ENCODE peak calls at places on chromosome 21, in four cellular contexts. Y, O, X and J are unnamed samples.

GRCh38 chr21:38095220-38095619 is 161.6 kb upstream of the KCNJ15 start:
- DNase-seq in Y (no peak), O (peak), X (peak), J (no peak)

GRCh38 chr21:31354604-31355443 is 10.8 kb upstream of the TIAM1 start:
- DNase-seq in Y (no peak), O (peak), X (peak), J (peak)

GRCh38 chr21:36692125-36692843 is 6.6 kb upstream of the SIM2 start:
- DNase-seq in Y (no peak), O (no peak), X (no peak), J (no peak)

GRCh38 chr21:39633770-39634181 is 21.0 kb downstream of the B3GALT5 start:
- DNase-seq in Y (no peak), O (peak), X (peak), J (no peak)

GRCh38 chr21:29192999-29193563 is 62.6 kb downstream of the MAP3K7CL start:
- DNase-seq in Y (no peak), O (peak), X (no peak), J (no peak)

GRCh38 chr21:38333290-38334272 is 76.8 kb downstream of the KCNJ15 start:
- DNase-seq in Y (no peak), O (no peak), X (peak), J (no peak)

GRCh38 chr21:37907076-37907475 is 9.2 kb downstream of the KCNJ6 start:
- DNase-seq in Y (no peak), O (no peak), X (no peak), J (no peak)

GRCh38 chr21:25658427-25658980 is 19.4 kb downstream of the JAM2 start:
- DNase-seq in Y (no peak), O (no peak), X (no peak), J (no peak)

GRCh38 chr21:39000496-39000895 is 182.8 kb downstream of the PSMG1 start:
- DNase-seq in Y (no peak), O (no peak), X (no peak), J (no peak)

GRCh38 chr21:38984568-38984967 is 178.8 kb downstream of the ETS2 start:
- DNase-seq in Y (no peak), O (no peak), X (no peak), J (no peak)

GRCh38 chr21:36695671-36696389 is 3.1 kb upstream of the SIM2 start:
- DNase-seq in Y (no peak), O (no peak), X (no peak), J (no peak)

GRCh38 chr21:36171741-36172331 is 15.2 kb downstream of the DOP1B start:
- DNase-seq in Y (no peak), O (no peak), X (no peak), J (no peak)

GRCh38 chr21:39641827-39642450 is 29.2 kb downstream of the B3GALT5 start:
- DNase-seq in Y (no peak), O (no peak), X (no peak), J (no peak)

GRCh38 chr21:38310619-38311018 is 53.8 kb downstream of the KCNJ15 start:
- DNase-seq in Y (no peak), O (peak), X (peak), J (no peak)

GRCh38 chr21:17576080-17576835 is 36.4 kb downstream of the BTG3 start:
- DNase-seq in Y (no peak), O (no peak), X (no peak), J (no peak)

GRCh38 chr21:38807481-38807880 is 1.8 kb downstream of the ETS2 start:
- DNase-seq in Y (no peak), O (no peak), X (peak), J (no peak)

GRCh38 chr21:17903029-17903806 is 84.1 kb upstream of the C21orf91 start:
- DNase-seq in Y (no peak), O (no peak), X (peak), J (no peak)

GRCh38 chr21:31397515-31397926 is 53.5 kb upstream of the TIAM1 start:
- DNase-seq in Y (no peak), O (no peak), X (no peak), J (peak)

GRCh38 chr21:31660134-31660565 is 657 bp downstream of the SOD1 start:
- DNase-seq in Y (peak), O (peak), X (peak), J (peak)

GRCh38 chr21:43697758-43698643 is 20.9 kb upstream of the PDXK start:
- DNase-seq in Y (no peak), O (peak), X (peak), J (no peak)

GRCh38 chr21:16908087-16908486 is 604.8 kb upstream of the CXADR start:
- DNase-seq in Y (peak), O (peak), X (no peak), J (no peak)

GRCh38 chr21:38567577-38568360 is 69.5 kb upstream of the ERG start:
- DNase-seq in Y (no peak), O (peak), X (peak), J (no peak)

GRCh38 chr21:29604096-29604495 is 305.4 kb downstream of the BACH1 start:
- DNase-seq in Y (no peak), O (no peak), X (no peak), J (no peak)

GRCh38 chr21:44710756-44711326 is 531 bp downstream of the TSPEAR start:
- DNase-seq in Y (peak), O (no peak), X (no peak), J (no peak)

GRCh38 chr21:44713130-44713529 is 1.8 kb upstream of the TSPEAR start:
- DNase-seq in Y (peak), O (no peak), X (no peak), J (no peak)

GRCh38 chr21:44710294-44710665 is 1.1 kb downstream of the TSPEAR start:
- DNase-seq in Y (peak), O (no peak), X (no peak), J (no peak)

GRCh38 chr21:44712203-44713028 is 1.0 kb upstream of the TSPEAR start:
- DNase-seq in Y (peak), O (no peak), X (no peak), J (no peak)

DNA sequence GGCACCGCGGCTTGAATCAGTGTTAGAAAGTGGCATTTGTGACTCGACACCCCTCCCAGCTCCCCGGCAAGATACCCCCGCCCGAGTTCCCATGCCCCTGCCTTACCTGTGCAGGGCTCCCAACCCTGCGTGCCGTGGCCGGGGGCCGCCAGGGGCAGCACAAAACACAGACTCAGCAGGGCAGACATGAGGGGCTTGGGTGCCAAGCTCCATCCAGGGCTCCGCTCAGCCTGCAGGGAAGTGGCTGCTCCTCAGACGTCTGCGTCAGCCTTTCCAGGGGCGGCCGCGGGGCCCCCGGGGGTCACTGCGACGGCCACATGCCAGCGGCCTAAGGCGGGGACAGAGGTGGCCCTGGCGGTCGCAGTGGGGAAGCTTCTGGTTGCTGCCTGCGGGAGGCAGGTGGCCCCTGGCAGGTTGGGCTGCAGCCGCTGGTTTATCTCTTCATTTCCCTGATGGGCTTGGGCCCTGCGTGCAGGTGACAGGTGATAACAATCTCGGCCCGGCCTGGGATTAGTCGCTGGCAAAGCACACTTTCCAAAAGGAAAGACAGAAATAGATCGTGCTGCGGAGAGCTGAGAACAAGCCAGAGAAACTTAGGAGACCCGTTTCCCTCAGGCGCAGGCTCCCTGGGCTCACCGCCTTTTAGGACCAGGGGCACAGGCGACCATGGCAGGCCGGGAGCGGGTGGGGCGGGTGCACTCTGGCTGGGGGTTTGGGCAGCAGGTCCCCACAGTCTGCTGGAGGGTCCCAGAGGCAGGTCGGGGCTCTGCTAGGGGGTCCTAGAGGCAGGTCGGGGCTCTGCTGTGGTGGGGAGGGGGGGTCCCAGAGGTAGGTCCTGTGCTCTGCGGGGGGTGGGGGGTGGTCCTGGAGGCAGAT is at the start of gene TSPEAR:
- DNase-seq in Y (peak), O (no peak), X (no peak), J (no peak)
- H3K4me3 ChIP-seq in Y (no peak), O (no peak), X (no peak), J (no peak)

GRCh38 chr21:42413093-42413492 is 9.4 kb downstream of the UBASH3A start:
- DNase-seq in Y (no peak), O (no peak), X (no peak), J (no peak)

GRCh38 chr21:42412636-42412933 is 8.9 kb downstream of the UBASH3A start:
- DNase-seq in Y (no peak), O (no peak), X (no peak), J (no peak)

GRCh38 chr21:42414553-42414927 is 10.8 kb downstream of the UBASH3A start:
- DNase-seq in Y (no peak), O (no peak), X (no peak), J (no peak)

GRCh38 chr21:42414066-42414465 is 10.4 kb downstream of the UBASH3A start:
- DNase-seq in Y (no peak), O (no peak), X (no peak), J (no peak)

GRCh38 chr21:42413500-42413899 is 9.8 kb downstream of the UBASH3A start:
- DNase-seq in Y (no peak), O (no peak), X (no peak), J (no peak)
- H3K4me3 ChIP-seq in Y (no peak), O (no peak), X (no peak), J (no peak)

DNA sequence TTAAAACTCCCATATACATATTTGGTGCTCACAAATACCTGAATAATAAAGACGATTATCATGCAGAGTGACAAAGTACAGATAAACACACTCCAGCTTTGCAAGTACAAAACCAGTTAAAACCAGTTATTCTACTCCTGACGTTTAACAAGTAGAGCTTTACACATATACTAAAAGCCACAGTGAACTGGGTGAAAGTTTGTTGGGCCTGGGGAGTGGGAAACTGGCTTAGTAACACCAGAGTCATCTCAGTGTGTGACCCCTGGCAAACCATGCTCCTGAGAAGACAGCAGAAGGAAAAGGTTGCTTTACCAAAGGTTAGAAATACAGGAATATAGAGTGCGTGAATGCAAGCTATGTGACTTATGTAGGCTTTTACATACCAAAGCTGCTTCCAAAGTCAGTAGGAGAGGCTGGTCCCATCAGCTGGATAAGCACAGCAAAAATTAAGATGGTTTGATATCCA is 148.1 kb downstream of the NRIP1 start:
- DNase-seq in Y (no peak), O (no peak), X (peak), J (peak)
- H3K4me3 ChIP-seq in Y (no peak), O (no peak), X (no peak), J (no peak)

GRCh38 chr21:44987301-44987885 is 47.6 kb downstream of the SLX9 start:
- DNase-seq in Y (no peak), O (no peak), X (no peak), J (no peak)
- H3K4me3 ChIP-seq in Y (no peak), O (no peak), X (no peak), J (no peak)

GRCh38 chr21:46603228-46603627 is 1.7 kb downstream of the S100B start:
- DNase-seq in Y (no peak), O (no peak), X (no peak), J (no peak)

GRCh38 chr21:46606427-46606813 is 1.5 kb upstream of the S100B start:
- DNase-seq in Y (no peak), O (no peak), X (no peak), J (no peak)

GRCh38 chr21:46604329-46604974 is 430 bp downstream of the S100B start:
- DNase-seq in Y (no peak), O (no peak), X (no peak), J (no peak)

GRCh38 chr21:46605759-46606426 is 1.0 kb upstream of the S100B start:
- DNase-seq in Y (no peak), O (no peak), X (no peak), J (peak)

GRCh38 chr21:46604975-46605758 is at the start of gene S100B:
- DNase-seq in Y (no peak), O (no peak), X (no peak), J (no peak)
- H3K4me3 ChIP-seq in Y (no peak), O (no peak), X (no peak), J (no peak)

GRCh38 chr21:26846036-26846931 is 1.1 kb upstream of the ADAMTS1 start:
- DNase-seq in Y (peak), O (peak), X (peak), J (peak)
- H3K4me3 ChIP-seq in Y (peak), O (peak), X (peak), J (peak)

GRCh38 chr21:34965200-34966174 is 83.6 kb downstream of the RUNX1 start:
- DNase-seq in Y (no peak), O (peak), X (peak), J (no peak)
- H3K4me3 ChIP-seq in Y (no peak), O (no peak), X (no peak), J (no peak)